ENCODE peak calls at places on chromosomes 3 and 15, in eight cellular contexts. Y, X, V, Q, C, T, W and S are unnamed samples.

GRCh38 chr3:109887293-109887692 is 549.9 kb upstream of the DPPA4 start:
- DNase-seq in X (no peak), Y (no peak), V (no peak), C (no peak), W (no peak), T (no peak), Q (no peak), S (no peak)

GRCh38 chr3:19364150-19364549 is 215.8 kb downstream of the KCNH8 start:
- DNase-seq in W (no peak), C (no peak), V (no peak), Q (no peak), T (no peak), Y (no peak), X (no peak), S (no peak)

GRCh38 chr15:101424984-101425383 is 64.5 kb downstream of the PCSK6 start:
- DNase-seq in X (no peak), W (no peak), Y (no peak), V (no peak), C (no peak), T (no peak), Q (no peak), S (no peak)

GRCh38 chr3:107798381-107798780 is 275.6 kb downstream of the BBX start:
- DNase-seq in T (no peak), Q (no peak), Y (no peak), V (no peak), C (no peak), X (no peak), W (no peak), S (no peak)

GRCh38 chr3:147200545-147200944 is 205.8 kb downstream of the ZIC4 start:
- DNase-seq in W (no peak), Y (no peak), X (no peak), V (no peak), C (peak; percentile 55), T (no peak), Q (no peak), S (no peak)

GRCh38 chr3:18454766-18455165 is 29.6 kb upstream of the SATB1 start:
- DNase-seq in X (no peak), C (no peak), Q (no peak), V (no peak), Y (no peak), T (no peak), W (no peak), S (no peak)

GRCh38 chr15:52112203-52112750 is 298 bp downstream of the BCL2L10 start:
- DNase-seq in V (no peak), Y (no peak), X (peak; percentile 34), W (peak; percentile 58), C (no peak), Q (no peak), T (no peak), S (no peak)

GRCh38 chr3:138007898-138008297 is 2.1 kb upstream of the CLDN18 start:
- DNase-seq in T (no peak), V (no peak), Q (no peak), W (no peak), X (no peak), C (no peak), Y (no peak), S (no peak)

GRCh38 chr3:105417538-105418289 is 51.0 kb downstream of the ALCAM start:
- DNase-seq in Q (no peak), X (no peak), V (no peak), W (no peak), T (peak; percentile 15), Y (no peak), C (peak; percentile 72), S (no peak)

GRCh38 chr15:67762610-67763368 is 62.5 kb upstream of the SKOR1 start:
- DNase-seq in V (no peak), C (no peak), T (no peak), Y (no peak), W (peak; percentile 62), X (peak; percentile 14), Q (no peak), S (no peak)

GRCh38 chr3:58188173-58188564 is 22.6 kb downstream of the DNASE1L3 start:
- DNase-seq in T (peak; percentile 82), X (no peak), C (peak; percentile 87), W (no peak), Q (peak; percentile 52), Y (no peak), V (no peak), S (no peak)

GRCh38 chr3:42855547-42856380 is 19.9 kb downstream of the CYP8B1 start:
- DNase-seq in T (no peak), Q (peak; percentile 67), C (no peak), W (no peak), Y (no peak), X (no peak), V (no peak), S (no peak)

GRCh38 chr3:90062018-90062417 is 954.6 kb downstream of the EPHA3 start:
- DNase-seq in Y (no peak), C (no peak), X (no peak), W (no peak), V (no peak), Q (no peak), T (peak; percentile 51), S (no peak)

GRCh38 chr15:63402498-63403253 is 21.0 kb upstream of the CA12 start:
- DNase-seq in V (no peak), Q (no peak), X (no peak), Y (no peak), T (peak; percentile 24), C (peak; percentile 65), W (no peak), S (no peak)

GRCh38 chr3:143578810-143579425 is 269.4 kb downstream of the SLC9A9 start:
- DNase-seq in W (no peak), T (no peak), Q (no peak), Y (no peak), V (no peak), C (no peak), X (no peak), S (no peak)

GRCh38 chr3:128486692-128487537 is 6.1 kb downstream of the GATA2 start:
- DNase-seq in Q (peak; percentile 81), C (peak; percentile 69), Y (no peak), T (peak; percentile 35), X (no peak), W (peak; percentile 36), V (no peak), S (no peak)

GRCh38 chr3:131004603-131005002 is 22.0 kb downstream of the ASTE1 start:
- DNase-seq in T (no peak), Q (no peak), Y (no peak), C (no peak), X (no peak), V (no peak), W (no peak), S (no peak)

GRCh38 chr15:101167791-101168462 is 83.9 kb downstream of the CHSY1 start:
- DNase-seq in V (no peak), T (peak; percentile 87), X (peak; percentile 21), Y (peak; percentile 94), W (peak; percentile 71), C (peak; percentile 94), Q (peak; percentile 95), S (no peak)